ENCODE peak calls at places on chromosomes 3 and 15, in nine cellular contexts. One of them, this sample, is unnamed.

GRCh38 chr3:161295325-161295724 is 74.2 kb downstream of the NMD3 start:
- DNase-seq in upper lobe of left lung: no peak
- DNase-seq in fibroblast of lung: no peak
- DNase-seq in nephron progenitor cell: no peak
- DNase-seq in fibroblast of pulmonary artery: no peak
- DNase-seq in RWPE1: no peak
- DNase-seq in lower leg skin: no peak
- DNase-seq in AG09309: no peak
- DNase-seq in cardiac muscle cell: peak
- DNase-seq in this sample: no peak

GRCh38 chr3:79461129-79461792 is 306.5 kb downstream of the ROBO1 start:
- DNase-seq in upper lobe of left lung: no peak
- DNase-seq in fibroblast of lung: no peak
- DNase-seq in nephron progenitor cell: no peak
- DNase-seq in fibroblast of pulmonary artery: no peak
- DNase-seq in RWPE1: no peak
- DNase-seq in lower leg skin: no peak
- DNase-seq in AG09309: no peak
- DNase-seq in cardiac muscle cell: no peak
- DNase-seq in this sample: no peak

GRCh38 chr3:195753609-195754008 is 32.8 kb downstream of the MUC20 start:
- DNase-seq in upper lobe of left lung: no peak
- DNase-seq in fibroblast of lung: no peak
- DNase-seq in nephron progenitor cell: no peak
- DNase-seq in fibroblast of pulmonary artery: no peak
- DNase-seq in RWPE1: no peak
- DNase-seq in lower leg skin: no peak
- DNase-seq in AG09309: no peak
- DNase-seq in cardiac muscle cell: no peak
- DNase-seq in this sample: no peak

GRCh38 chr15:85541744-85542143 is 161.3 kb downstream of the AKAP13 start:
- DNase-seq in upper lobe of left lung: no peak
- DNase-seq in fibroblast of lung: no peak
- DNase-seq in nephron progenitor cell: no peak
- DNase-seq in fibroblast of pulmonary artery: no peak
- DNase-seq in RWPE1: no peak
- DNase-seq in lower leg skin: no peak
- DNase-seq in AG09309: no peak
- DNase-seq in cardiac muscle cell: no peak
- DNase-seq in this sample: no peak

GRCh38 chr15:78709263-78709882 is 68.4 kb upstream of the CHRNB4 start:
- DNase-seq in upper lobe of left lung: peak
- DNase-seq in fibroblast of lung: peak
- DNase-seq in nephron progenitor cell: peak
- DNase-seq in fibroblast of pulmonary artery: peak
- DNase-seq in RWPE1: peak
- DNase-seq in lower leg skin: peak
- DNase-seq in AG09309: no peak
- DNase-seq in cardiac muscle cell: peak
- DNase-seq in this sample: peak

GRCh38 chr15:90232196-90232595 is 1.5 kb downstream of the CIB1 start:
- DNase-seq in upper lobe of left lung: no peak
- DNase-seq in fibroblast of lung: no peak
- DNase-seq in nephron progenitor cell: no peak
- DNase-seq in fibroblast of pulmonary artery: no peak
- DNase-seq in RWPE1: no peak
- DNase-seq in lower leg skin: no peak
- DNase-seq in AG09309: no peak
- DNase-seq in cardiac muscle cell: no peak
- DNase-seq in this sample: no peak

GRCh38 chr15:77631790-77632551 is 741 bp downstream of the LINGO1 start:
- DNase-seq in upper lobe of left lung: peak
- DNase-seq in fibroblast of lung: no peak
- DNase-seq in nephron progenitor cell: peak
- DNase-seq in fibroblast of pulmonary artery: no peak
- DNase-seq in RWPE1: no peak
- DNase-seq in lower leg skin: no peak
- DNase-seq in AG09309: no peak
- DNase-seq in cardiac muscle cell: no peak
- DNase-seq in this sample: no peak

GRCh38 chr3:133152821-133153220 is 114.6 kb downstream of the TMEM108 start:
- DNase-seq in upper lobe of left lung: no peak
- DNase-seq in fibroblast of lung: no peak
- DNase-seq in nephron progenitor cell: no peak
- DNase-seq in fibroblast of pulmonary artery: no peak
- DNase-seq in RWPE1: no peak
- DNase-seq in lower leg skin: no peak
- DNase-seq in AG09309: no peak
- DNase-seq in cardiac muscle cell: no peak
- DNase-seq in this sample: no peak

GRCh38 chr3:84547971-84548970 is 410.5 kb upstream of the CADM2 start:
- DNase-seq in upper lobe of left lung: peak
- DNase-seq in fibroblast of lung: peak
- DNase-seq in nephron progenitor cell: peak
- DNase-seq in fibroblast of pulmonary artery: peak
- DNase-seq in RWPE1: peak
- DNase-seq in lower leg skin: no peak
- DNase-seq in AG09309: no peak
- DNase-seq in cardiac muscle cell: peak
- DNase-seq in this sample: no peak

GRCh38 chr3:52063026-52063723 is 6.8 kb upstream of the DUSP7 start:
- DNase-seq in upper lobe of left lung: no peak
- DNase-seq in fibroblast of lung: no peak
- DNase-seq in nephron progenitor cell: no peak
- DNase-seq in fibroblast of pulmonary artery: no peak
- DNase-seq in RWPE1: no peak
- DNase-seq in lower leg skin: no peak
- DNase-seq in AG09309: no peak
- DNase-seq in cardiac muscle cell: no peak
- DNase-seq in this sample: no peak

GRCh38 chr15:89492111-89492641 is 4.2 kb downstream of the RHCG start:
- DNase-seq in upper lobe of left lung: no peak
- DNase-seq in fibroblast of lung: no peak
- DNase-seq in nephron progenitor cell: peak
- DNase-seq in fibroblast of pulmonary artery: no peak
- DNase-seq in RWPE1: peak
- DNase-seq in lower leg skin: no peak
- DNase-seq in AG09309: no peak
- DNase-seq in cardiac muscle cell: no peak
- DNase-seq in this sample: no peak

GRCh38 chr3:109874900-109875735 is 537.8 kb upstream of the DPPA4 start:
- DNase-seq in upper lobe of left lung: no peak
- DNase-seq in fibroblast of lung: no peak
- DNase-seq in nephron progenitor cell: no peak
- DNase-seq in fibroblast of pulmonary artery: no peak
- DNase-seq in RWPE1: peak
- DNase-seq in lower leg skin: no peak
- DNase-seq in AG09309: no peak
- DNase-seq in cardiac muscle cell: no peak
- DNase-seq in this sample: no peak

GRCh38 chr15:29638011-29638410 is 184.3 kb downstream of the TJP1 start:
- DNase-seq in upper lobe of left lung: no peak
- DNase-seq in fibroblast of lung: no peak
- DNase-seq in nephron progenitor cell: no peak
- DNase-seq in fibroblast of pulmonary artery: no peak
- DNase-seq in RWPE1: no peak
- DNase-seq in lower leg skin: no peak
- DNase-seq in AG09309: no peak
- DNase-seq in cardiac muscle cell: no peak
- DNase-seq in this sample: no peak

GRCh38 chr15:53586815-53587214 is 172.6 kb downstream of the WDR72 start:
- DNase-seq in upper lobe of left lung: no peak
- DNase-seq in fibroblast of lung: peak
- DNase-seq in nephron progenitor cell: peak
- DNase-seq in fibroblast of pulmonary artery: peak
- DNase-seq in RWPE1: no peak
- DNase-seq in lower leg skin: no peak
- DNase-seq in AG09309: no peak
- DNase-seq in cardiac muscle cell: no peak
- DNase-seq in this sample: no peak

GRCh38 chr15:75649045-75649761 is 1.5 kb downstream of the SNX33 start:
- DNase-seq in upper lobe of left lung: no peak
- DNase-seq in fibroblast of lung: no peak
- DNase-seq in nephron progenitor cell: no peak
- DNase-seq in fibroblast of pulmonary artery: no peak
- DNase-seq in RWPE1: no peak
- DNase-seq in lower leg skin: no peak
- DNase-seq in AG09309: no peak
- DNase-seq in cardiac muscle cell: no peak
- DNase-seq in this sample: no peak

GRCh38 chr3:46848271-46849097 is 14.8 kb downstream of the MYL3 start:
- DNase-seq in upper lobe of left lung: no peak
- DNase-seq in fibroblast of lung: peak
- DNase-seq in nephron progenitor cell: peak
- DNase-seq in fibroblast of pulmonary artery: peak
- DNase-seq in RWPE1: no peak
- DNase-seq in lower leg skin: no peak
- DNase-seq in AG09309: no peak
- DNase-seq in cardiac muscle cell: peak
- DNase-seq in this sample: peak

GRCh38 chr3:119011528-119011927 is 23.1 kb downstream of the IGSF11 start:
- DNase-seq in upper lobe of left lung: no peak
- DNase-seq in fibroblast of lung: no peak
- DNase-seq in nephron progenitor cell: no peak
- DNase-seq in fibroblast of pulmonary artery: no peak
- DNase-seq in RWPE1: no peak
- DNase-seq in lower leg skin: no peak
- DNase-seq in AG09309: no peak
- DNase-seq in cardiac muscle cell: no peak
- DNase-seq in this sample: no peak

GRCh38 chr3:60309539-60310268 is 941.5 kb downstream of the FHIT start:
- DNase-seq in upper lobe of left lung: no peak
- DNase-seq in fibroblast of lung: no peak
- DNase-seq in nephron progenitor cell: no peak
- DNase-seq in fibroblast of pulmonary artery: no peak
- DNase-seq in RWPE1: no peak
- DNase-seq in lower leg skin: no peak
- DNase-seq in AG09309: no peak
- DNase-seq in cardiac muscle cell: no peak
- DNase-seq in this sample: no peak

DNA sequence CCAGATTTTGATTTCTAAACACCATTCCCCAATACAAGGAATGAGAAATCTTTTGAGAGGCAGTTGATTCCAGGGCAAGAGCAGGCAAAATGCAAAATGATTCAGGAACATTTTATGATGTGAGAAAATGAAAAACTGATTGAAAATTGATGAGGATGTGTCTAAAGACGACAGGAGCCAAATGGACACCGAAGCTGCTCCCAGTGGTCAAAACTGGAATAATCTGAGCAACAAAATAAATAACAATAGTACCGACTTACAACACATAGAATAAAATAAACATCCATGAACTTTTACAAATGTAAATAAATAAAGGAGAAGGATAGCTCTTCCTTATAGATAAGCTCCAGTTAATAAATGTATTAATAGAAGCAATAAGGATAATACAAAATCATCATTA is 186.8 kb downstream of the OCA2 start:
- DNase-seq in upper lobe of left lung: no peak
- DNase-seq in fibroblast of lung: no peak
- DNase-seq in nephron progenitor cell: no peak
- DNase-seq in fibroblast of pulmonary artery: no peak
- DNase-seq in RWPE1: no peak
- DNase-seq in lower leg skin: no peak
- DNase-seq in AG09309: no peak
- DNase-seq in cardiac muscle cell: no peak
- DNase-seq in this sample: no peak
- TF ChIP-seq CTCF in upper lobe of left lung: no peak
- TF ChIP-seq CTCF in fibroblast of lung: no peak
- TF ChIP-seq CTCF in nephron progenitor cell: no peak
- TF ChIP-seq CTCF in fibroblast of pulmonary artery: no peak
- TF ChIP-seq CTCF in RWPE1: no peak
- TF ChIP-seq CTCF in lower leg skin: no peak
- TF ChIP-seq CTCF in AG09309: no peak
- TF ChIP-seq CTCF in cardiac muscle cell: no peak
- TF ChIP-seq CTCF in this sample: peak

DNA sequence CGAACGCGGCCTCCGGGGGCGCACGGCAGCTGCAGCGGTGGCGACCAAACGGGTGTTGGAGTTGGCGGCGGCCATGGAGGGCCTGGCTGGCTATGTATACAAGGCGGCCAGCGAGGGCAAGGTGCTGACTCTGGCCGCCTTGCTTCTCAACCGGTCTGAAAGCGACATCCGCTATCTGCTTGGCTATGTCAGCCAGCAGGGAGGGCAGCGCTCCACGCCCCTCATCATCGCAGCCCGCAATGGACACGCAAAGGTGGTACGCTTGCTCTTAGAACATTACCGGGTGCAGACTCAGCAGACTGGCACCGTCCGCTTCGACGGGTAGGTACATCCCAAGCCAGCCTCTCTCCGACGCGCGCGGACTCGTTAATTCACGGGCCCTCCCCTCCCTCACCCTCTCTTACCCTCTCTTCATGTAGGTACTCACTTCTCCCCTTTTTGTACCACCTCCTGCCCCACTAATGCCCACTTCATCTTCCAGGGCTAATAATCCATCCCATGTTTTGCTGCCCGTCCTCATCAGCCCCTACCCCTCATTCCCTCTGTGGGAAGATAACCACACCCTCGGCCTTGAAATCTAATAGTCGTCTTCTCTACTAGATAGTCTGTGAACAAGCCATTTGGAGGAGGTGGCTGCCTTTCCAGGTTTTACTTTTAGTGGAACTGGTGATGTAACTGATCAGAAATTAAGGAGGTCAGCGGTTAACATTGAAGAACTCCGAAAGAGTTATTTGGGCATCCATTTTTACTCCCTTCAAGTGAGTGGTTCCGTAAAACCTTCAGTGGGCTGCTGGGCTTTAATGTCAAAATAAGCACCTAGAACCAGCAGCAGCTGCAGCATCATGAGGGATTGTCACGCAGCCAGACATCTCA is 1.0 kb downstream of the FEM1B start:
- DNase-seq in upper lobe of left lung: no peak
- DNase-seq in fibroblast of lung: peak
- DNase-seq in nephron progenitor cell: no peak
- DNase-seq in fibroblast of pulmonary artery: no peak
- DNase-seq in RWPE1: peak
- DNase-seq in lower leg skin: no peak
- DNase-seq in AG09309: no peak
- DNase-seq in cardiac muscle cell: peak
- DNase-seq in this sample: peak
- TF ChIP-seq CTCF in upper lobe of left lung: peak
- TF ChIP-seq CTCF in fibroblast of lung: peak
- TF ChIP-seq CTCF in nephron progenitor cell: no peak
- TF ChIP-seq CTCF in fibroblast of pulmonary artery: peak
- TF ChIP-seq CTCF in RWPE1: peak
- TF ChIP-seq CTCF in lower leg skin: no peak
- TF ChIP-seq CTCF in AG09309: peak
- TF ChIP-seq CTCF in cardiac muscle cell: peak
- TF ChIP-seq CTCF in this sample: peak

GRCh38 chr15:57743424-57743823 is 36.9 kb downstream of the POLR2M start:
- DNase-seq in upper lobe of left lung: no peak
- DNase-seq in fibroblast of lung: no peak
- DNase-seq in nephron progenitor cell: no peak
- DNase-seq in fibroblast of pulmonary artery: no peak
- DNase-seq in RWPE1: no peak
- DNase-seq in lower leg skin: no peak
- DNase-seq in AG09309: no peak
- DNase-seq in cardiac muscle cell: no peak
- DNase-seq in this sample: no peak
- TF ChIP-seq CTCF in upper lobe of left lung: no peak
- TF ChIP-seq CTCF in fibroblast of lung: peak
- TF ChIP-seq CTCF in nephron progenitor cell: no peak
- TF ChIP-seq CTCF in fibroblast of pulmonary artery: peak
- TF ChIP-seq CTCF in RWPE1: no peak
- TF ChIP-seq CTCF in lower leg skin: no peak
- TF ChIP-seq CTCF in AG09309: peak
- TF ChIP-seq CTCF in cardiac muscle cell: peak
- TF ChIP-seq CTCF in this sample: peak

GRCh38 chr3:140050977-140051957 is 116.3 kb downstream of the CLSTN2 start:
- DNase-seq in upper lobe of left lung: peak
- DNase-seq in fibroblast of lung: no peak
- DNase-seq in nephron progenitor cell: no peak
- DNase-seq in fibroblast of pulmonary artery: no peak
- DNase-seq in RWPE1: peak
- DNase-seq in lower leg skin: no peak
- DNase-seq in AG09309: no peak
- DNase-seq in cardiac muscle cell: no peak
- DNase-seq in this sample: no peak
- TF ChIP-seq CTCF in upper lobe of left lung: no peak
- TF ChIP-seq CTCF in fibroblast of lung: no peak
- TF ChIP-seq CTCF in nephron progenitor cell: no peak
- TF ChIP-seq CTCF in fibroblast of pulmonary artery: no peak
- TF ChIP-seq CTCF in RWPE1: no peak
- TF ChIP-seq CTCF in lower leg skin: no peak
- TF ChIP-seq CTCF in AG09309: peak
- TF ChIP-seq CTCF in cardiac muscle cell: no peak
- TF ChIP-seq CTCF in this sample: peak